ENCODE peak calls at places on chromosome 20, in eight cellular contexts. C is NCI-H774; B is stimulated activated CD4-positive, alpha-beta T cell treated with anti-CD3 and anti-CD28 coated beads, Interleukin-4, amount 100 ng/mL, for 24 hours; S is activated T-helper 1 cell treated with anti-CD3 and anti-CD28 coated beads, Interleukin-12 subunit alpha, Interleukin-12 subunit beta, Interleukin-2, Interleukin-4 antibody, amounts not matched to agents 30 ng/mL and 10 ng/mL and 1 ng/mL, durations not matched to agents 14 hours and 24 hours and 36 hours; L is A549; J is NCI-H1105 treated with DMSO at 0.1 percent for 48 hours; P is NAMALWA; I is NCI-H2081. H is an unnamed sample.

GRCh38 chr20:44433751-44434538 is 41.7 kb upstream of the TTPAL start:
- DNase-seq in C (no peak), B (no peak), S (no peak), L (no peak), J (no peak), P (no peak), I (no peak), H (no peak)

GRCh38 chr20:32460231-32460630 is 102.1 kb downstream of the ASXL1 start:
- DNase-seq in C (no peak), B (no peak), S (no peak), L (no peak), J (no peak), P (no peak), I (no peak), H (no peak)

GRCh38 chr20:10671850-10672578 is 1.8 kb downstream of the JAG1 start:
- DNase-seq in C (no peak), B (no peak), S (peak), L (no peak), J (peak), P (peak), I (no peak), H (no peak)

GRCh38 chr20:41436679-41437078 is 70.1 kb upstream of the EMILIN3 start:
- DNase-seq in C (no peak), B (no peak), S (no peak), L (no peak), J (no peak), P (no peak), I (no peak), H (no peak)

GRCh38 chr20:24102290-24102689 is 113.7 kb upstream of the GGTLC1 start:
- DNase-seq in C (no peak), B (no peak), S (peak), L (peak), J (no peak), P (peak), I (no peak), H (peak)

GRCh38 chr20:46062621-46063020 is 27.1 kb downstream of the NCOA5 start:
- DNase-seq in C (no peak), B (no peak), S (no peak), L (no peak), J (no peak), P (no peak), I (no peak), H (no peak)

GRCh38 chr20:59326188-59326587 is 25.8 kb downstream of the EDN3 start:
- DNase-seq in C (no peak), B (no peak), S (no peak), L (no peak), J (no peak), P (no peak), I (no peak), H (no peak)

GRCh38 chr20:36555248-36555647 is 13.9 kb downstream of the MYL9 start:
- DNase-seq in C (no peak), B (no peak), S (no peak), L (no peak), J (no peak), P (no peak), I (no peak), H (no peak)

GRCh38 chr20:50813801-50814200 is 18.9 kb downstream of the BCAS4 start:
- DNase-seq in C (no peak), B (no peak), S (no peak), L (no peak), J (no peak), P (no peak), I (no peak), H (peak)

GRCh38 chr20:37394543-37395410 is 48.8 kb downstream of the SRC start:
- DNase-seq in C (no peak), B (no peak), S (no peak), L (no peak), J (peak), P (no peak), I (no peak), H (no peak)

GRCh38 chr20:5504061-5504739 is 187.4 kb upstream of the PROKR2 start:
- DNase-seq in C (peak), B (no peak), S (no peak), L (no peak), J (no peak), P (peak), I (no peak), H (no peak)

GRCh38 chr20:57526067-57526884 is 1.3 kb upstream of the CTCFL start:
- DNase-seq in C (no peak), B (no peak), S (no peak), L (peak), J (no peak), P (peak), I (no peak), H (peak)

GRCh38 chr20:3209023-3209945 is at the start of gene ITPA:
- DNase-seq in C (peak), B (peak), S (peak), L (peak), J (peak), P (peak), I (peak), H (peak)

GRCh38 chr20:32924781-32925180 is 66.1 kb downstream of the EFCAB8 start:
- DNase-seq in C (no peak), B (no peak), S (no peak), L (no peak), J (no peak), P (no peak), I (no peak), H (no peak)

GRCh38 chr20:41524980-41525613 is 93.1 kb downstream of the CHD6 start:
- DNase-seq in C (no peak), B (no peak), S (no peak), L (no peak), J (peak), P (no peak), I (peak), H (no peak)

GRCh38 chr20:13995086-13995665 is at the start of gene MACROD2:
- DNase-seq in C (peak), B (peak), S (peak), L (peak), J (peak), P (no peak), I (peak), H (no peak)

GRCh38 chr20:12180107-12180661 is 262.5 kb downstream of the BTBD3 start:
- DNase-seq in C (peak), B (no peak), S (no peak), L (no peak), J (peak), P (no peak), I (peak), H (no peak)

GRCh38 chr20:21388566-21388965 is 8.8 kb downstream of the NKX2-4 start:
- DNase-seq in C (no peak), B (no peak), S (no peak), L (no peak), J (no peak), P (no peak), I (peak), H (no peak)

GRCh38 chr20:19699132-19699971 is 58.7 kb upstream of the RIN2 start:
- DNase-seq in C (no peak), B (no peak), S (no peak), L (peak), J (no peak), P (no peak), I (no peak), H (no peak)

GRCh38 chr20:16581241-16581640 is 8.0 kb upstream of the KIF16B start:
- DNase-seq in C (no peak), B (no peak), S (no peak), L (no peak), J (no peak), P (no peak), I (no peak), H (no peak)

GRCh38 chr20:44031822-44032582 is 117.3 kb downstream of the TOX2 start:
- DNase-seq in C (no peak), B (no peak), S (no peak), L (no peak), J (no peak), P (no peak), I (no peak), H (no peak)

GRCh38 chr20:51496964-51497363 is 45.6 kb downstream of the NFATC2 start:
- DNase-seq in C (no peak), B (no peak), S (no peak), L (no peak), J (no peak), P (no peak), I (no peak), H (no peak)

GRCh38 chr20:19427913-19428800 is 215.7 kb downstream of the SLC24A3 start:
- DNase-seq in C (no peak), B (no peak), S (no peak), L (no peak), J (no peak), P (no peak), I (no peak), H (no peak)

H was measured in OCI-LY7.